ENCODE peak calls at places on chromosome 12, in five cellular contexts. R is transverse colon; C is AG08396; P is effector CD4-positive, alpha-beta T cell; J is GM20000. O is an unnamed sample.

GRCh38 chr12:124767075-124767821 is 96.4 kb downstream of the SCARB1 start:
- DNase-seq in J (peak), P (peak), R (peak), C (peak), O (peak)

GRCh38 chr12:62738105-62738504 is 196.8 kb downstream of the PPM1H start:
- DNase-seq in J (no peak), R (no peak), P (no peak), C (no peak), O (no peak)

GRCh38 chr12:121165316-121165715 is 32.6 kb downstream of the P2RX7 start:
- DNase-seq in J (no peak), P (no peak), C (no peak), R (no peak), O (no peak)

GRCh38 chr12:117158096-117158495 is 32.2 kb downstream of the FBXO21 start:
- DNase-seq in C (no peak), J (no peak), P (no peak), R (no peak), O (no peak)

GRCh38 chr12:116314477-116314876 is 37.0 kb upstream of the MED13L start:
- DNase-seq in J (no peak), P (no peak), R (no peak), C (no peak), O (no peak)

GRCh38 chr12:3147260-3147659 is 70.1 kb downstream of the TSPAN9 start:
- DNase-seq in J (no peak), C (no peak), R (no peak), P (no peak), O (no peak)

GRCh38 chr12:53213348-53213747 is 6.3 kb upstream of the ITGB7 start:
- DNase-seq in C (peak), P (peak), R (peak), J (peak), O (peak)

GRCh38 chr12:98653866-98654493 is 8.9 kb downstream of the APAF1 start:
- DNase-seq in P (no peak), J (peak), R (no peak), C (peak), O (peak)

GRCh38 chr12:27969011-27969900 is 3.3 kb downstream of the PTHLH start:
- DNase-seq in P (no peak), R (no peak), C (peak), J (peak), O (peak)

GRCh38 chr12:81797100-81797499 is 38.0 kb upstream of the PPFIA2 start:
- DNase-seq in C (peak), P (no peak), R (no peak), J (no peak), O (peak)

GRCh38 chr12:46389130-46389616 is 16.6 kb upstream of the SLC38A2 start:
- DNase-seq in P (no peak), R (no peak), C (no peak), J (no peak), O (no peak)

GRCh38 chr12:57577981-57578758 is 12.8 kb upstream of the PIP4K2C start:
- DNase-seq in J (no peak), C (no peak), R (no peak), P (no peak), O (no peak)

GRCh38 chr12:118357327-118358007 is 15.2 kb downstream of the TAOK3 start:
- DNase-seq in C (no peak), J (peak), R (peak), P (peak), O (peak)

GRCh38 chr12:122944588-122944987 is 21.7 kb downstream of the ABCB9 start:
- DNase-seq in P (no peak), J (no peak), R (peak), C (no peak), O (no peak)

GRCh38 chr12:52634266-52635056 is 16.1 kb upstream of the KRT73 start:
- DNase-seq in P (no peak), R (no peak), C (no peak), J (no peak), O (no peak)

GRCh38 chr12:64560395-64561301 is 49.6 kb upstream of the RASSF3 start:
- DNase-seq in R (no peak), C (peak), J (no peak), P (no peak), O (peak)

GRCh38 chr12:13566286-13566685 is 369.8 kb downstream of the EMP1 start:
- DNase-seq in J (no peak), C (no peak), P (no peak), R (no peak), O (no peak)

GRCh38 chr12:92051441-92051840 is 94.2 kb downstream of the BTG1 start:
- DNase-seq in J (no peak), C (no peak), R (no peak), P (no peak), O (no peak)